ENCODE peak calls at places on chromosomes 16 and 17, in eight cellular contexts. Z is T-helper 1 cell; W is A673; N is activated effector memory CD4-positive, alpha-beta T cell treated with Interleukin-2 at 50 U/mL for 16 hours; D is A172; S is stomach; T is nephron progenitor cell; G is WTC11. U is an unnamed sample.

GRCh38 chr16:57377080-57377841 is 5.0 kb downstream of the CX3CL1 start:
- DNase-seq in Z (no peak), W (no peak), N (no peak), D (peak; percentile 33), S (no peak), T (no peak), G (no peak), U (peak; percentile 77)

GRCh38 chr16:84086357-84086756 is 30.4 kb downstream of the MBTPS1 start:
- DNase-seq in Z (no peak), W (no peak), N (no peak), D (no peak), S (no peak), T (no peak), G (no peak), U (no peak)

GRCh38 chr17:42315402-42316156 is 27.3 kb downstream of the STAT5A start:
- DNase-seq in Z (no peak), W (no peak), N (no peak), D (no peak), S (no peak), T (peak; percentile 47), G (no peak), U (peak; percentile 57)

GRCh38 chr16:19681637-19682036 is 36.4 kb downstream of the KNOP1 start:
- DNase-seq in Z (no peak), W (no peak), N (no peak), D (no peak), S (no peak), T (no peak), G (no peak), U (no peak)

GRCh38 chr16:48505705-48506104 is 104.3 kb downstream of the N4BP1 start:
- DNase-seq in Z (no peak), W (no peak), N (no peak), D (no peak), S (no peak), T (no peak), G (no peak), U (no peak)

GRCh38 chr17:64226132-64226531 is 36.9 kb downstream of the TEX2 start:
- DNase-seq in Z (no peak), W (no peak), N (no peak), D (no peak), S (no peak), T (no peak), G (no peak), U (no peak)

GRCh38 chr17:9669551-9670008 is 24.3 kb downstream of the USP43 start:
- DNase-seq in Z (no peak), W (no peak), N (no peak), D (no peak), S (peak; percentile 29), T (no peak), G (no peak), U (no peak)

GRCh38 chr17:79633937-79634813 is 23.3 kb upstream of the RBFOX3 start:
- DNase-seq in Z (no peak), W (no peak), N (no peak), D (no peak), S (peak; percentile 19), T (no peak), G (peak; percentile 5), U (no peak)